ENCODE peak calls at places on chromosomes 5 and 9, in seven cellular contexts. E, V, U, R, D, S and Q are unnamed samples.

GRCh38 chr5:5430136-5430535 is 7.7 kb downstream of the ICE1 start:
- DNase-seq in E (no peak), V (no peak), U (no peak), R (no peak), D (no peak), S (no peak), Q (no peak)

GRCh38 chr5:60248900-60249299 is 355.4 kb upstream of the PDE4D start:
- DNase-seq in E (no peak), V (peak; percentile 10), U (no peak), R (no peak), D (no peak), S (peak; percentile 48), Q (no peak)

GRCh38 chr5:91331705-91332104 is 51.4 kb downstream of the ARRDC3 start:
- DNase-seq in E (no peak), V (no peak), U (no peak), R (no peak), D (no peak), S (no peak), Q (no peak)

GRCh38 chr9:7500521-7500920 is 299.1 kb downstream of the DMAC1 start:
- DNase-seq in E (peak; percentile 7), V (no peak), U (no peak), R (no peak), D (no peak), S (no peak), Q (peak; percentile 55)

GRCh38 chr5:175279506-175279905 is 164.5 kb downstream of the DRD1 start:
- DNase-seq in E (no peak), V (no peak), U (no peak), R (no peak), D (no peak), S (no peak), Q (no peak)

GRCh38 chr5:957730-958485 is 50.7 kb upstream of the NKD2 start:
- DNase-seq in E (peak; percentile 67), V (no peak), U (no peak), R (peak; percentile 31), D (peak; percentile 23), S (no peak), Q (peak; percentile 32)

GRCh38 chr5:60830581-60831127 is 13.4 kb downstream of the ELOVL7 start:
- DNase-seq in E (no peak), V (no peak), U (no peak), R (no peak), D (no peak), S (no peak), Q (no peak)

GRCh38 chr5:1504617-1505016 is 19.1 kb downstream of the LPCAT1 start:
- DNase-seq in E (no peak), V (no peak), U (no peak), R (no peak), D (no peak), S (no peak), Q (no peak)

GRCh38 chr5:84986688-84987087 is 602.0 kb upstream of the EDIL3 start:
- DNase-seq in E (no peak), V (no peak), U (no peak), R (no peak), D (no peak), S (no peak), Q (no peak)

GRCh38 chr9:123465304-123465703 is 109.3 kb downstream of the CRB2 start:
- DNase-seq in E (no peak), V (no peak), U (no peak), R (no peak), D (no peak), S (no peak), Q (no peak)

GRCh38 chr9:111572945-111573604 is 26.4 kb downstream of the PTGR1 start:
- DNase-seq in E (no peak), V (peak; percentile 91), U (no peak), R (peak; percentile 96), D (no peak), S (no peak), Q (no peak)

GRCh38 chr5:177484902-177485549 is 11.6 kb upstream of the DBN1 start:
- DNase-seq in E (no peak), V (no peak), U (no peak), R (no peak), D (no peak), S (no peak), Q (no peak)

GRCh38 chr9:20670395-20670794 is 13.7 kb upstream of the FOCAD start:
- DNase-seq in E (no peak), V (no peak), U (no peak), R (no peak), D (no peak), S (no peak), Q (no peak)

GRCh38 chr5:66892715-66893114 is 296.5 kb downstream of the MAST4 start:
- DNase-seq in E (no peak), V (peak; percentile 13), U (no peak), R (no peak), D (peak; percentile 43), S (no peak), Q (no peak)

GRCh38 chr5:62473209-62473608 is 60.6 kb downstream of the IPO11 start:
- DNase-seq in E (no peak), V (no peak), U (no peak), R (no peak), D (peak; percentile 55), S (no peak), Q (no peak)

GRCh38 chr9:95788486-95789110 is 86.9 kb upstream of the ERCC6L2 start:
- DNase-seq in E (no peak), V (no peak), U (no peak), R (no peak), D (no peak), S (no peak), Q (no peak)

GRCh38 chr5:148297695-148298094 is 14.5 kb upstream of the SPINK7 start:
- DNase-seq in E (no peak), V (peak; percentile 6), U (no peak), R (no peak), D (peak; percentile 1), S (no peak), Q (peak; percentile 14)

GRCh38 chr5:137619191-137619870 is 116.6 kb downstream of the KLHL3 start:
- DNase-seq in E (peak; percentile 39), V (peak; percentile 81), U (no peak), R (peak; percentile 93), D (peak; percentile 93), S (peak; percentile 90), Q (peak; percentile 79)

GRCh38 chr5:139765409-139766217 is 30.0 kb upstream of the PSD2 start:
- DNase-seq in E (no peak), V (peak; percentile 59), U (peak; percentile 90), R (peak; percentile 79), D (peak; percentile 78), S (peak; percentile 93), Q (peak; percentile 85)

GRCh38 chr5:127187711-127188110 is 102.9 kb upstream of the MEGF10 start:
- DNase-seq in E (no peak), V (peak; percentile 90), U (no peak), R (no peak), D (peak; percentile 9), S (no peak), Q (no peak)

GRCh38 chr9:113511856-113512761 is 48.6 kb downstream of the RGS3 start:
- DNase-seq in E (no peak), V (peak; percentile 78), U (no peak), R (no peak), D (peak; percentile 84), S (no peak), Q (no peak)

GRCh38 chr5:127572930-127573329 is 55.5 kb downstream of the PRRC1 start:
- DNase-seq in E (no peak), V (no peak), U (no peak), R (peak; percentile 17), D (peak; percentile 8), S (no peak), Q (peak; percentile 35)

GRCh38 chr5:83555263-83555662 is 83.7 kb downstream of the VCAN start:
- DNase-seq in E (no peak), V (no peak), U (no peak), R (no peak), D (no peak), S (no peak), Q (no peak)

GRCh38 chr9:128128836-128129590 is 1.5 kb upstream of the PTGES2 start:
- DNase-seq in E (no peak), V (no peak), U (no peak), R (no peak), D (no peak), S (peak; percentile 76), Q (no peak)

GRCh38 chr5:137098238-137098637 is 400.9 kb downstream of the SPOCK1 start:
- DNase-seq in E (no peak), V (no peak), U (no peak), R (no peak), D (no peak), S (no peak), Q (no peak)

GRCh38 chr5:82641362-82641988 is 363.3 kb upstream of the RPS23 start:
- DNase-seq in E (peak; percentile 59), V (peak; percentile 87), U (peak; percentile 5), R (peak; percentile 95), D (peak; percentile 76), S (peak; percentile 63), Q (peak; percentile 94)

GRCh38 chr9:114588671-114589526 is 1.3 kb downstream of the ATP6V1G1 start:
- DNase-seq in E (no peak), V (peak; percentile 42), U (no peak), R (peak; percentile 40), D (peak; percentile 60), S (no peak), Q (peak; percentile 37)

GRCh38 chr5:106699198-106699597 is 971.5 kb downstream of the EFNA5 start:
- DNase-seq in E (no peak), V (no peak), U (no peak), R (no peak), D (no peak), S (no peak), Q (no peak)

GRCh38 chr9:99752710-99753109 is 69.0 kb upstream of the NR4A3 start:
- DNase-seq in E (no peak), V (peak; percentile 31), U (no peak), R (peak; percentile 9), D (peak; percentile 81), S (no peak), Q (peak; percentile 67)

GRCh38 chr5:76388791-76389512 is 14.1 kb upstream of the IQGAP2 start:
- DNase-seq in E (no peak), V (no peak), U (no peak), R (no peak), D (no peak), S (no peak), Q (no peak)

GRCh38 chr5:10793785-10794184 is 32.8 kb upstream of the DAP start:
- DNase-seq in E (no peak), V (no peak), U (no peak), R (no peak), D (no peak), S (no peak), Q (no peak)

GRCh38 chr9:96603305-96604004 is 16.2 kb downstream of the CDC14B start:
- DNase-seq in E (no peak), V (no peak), U (no peak), R (no peak), D (no peak), S (no peak), Q (no peak)

GRCh38 chr5:162231522-162231921 is 163.9 kb downstream of the GABRG2 start:
- DNase-seq in E (no peak), V (no peak), U (no peak), R (no peak), D (no peak), S (no peak), Q (peak; percentile 27)

GRCh38 chr5:93581738-93582414 is 857 bp upstream of the NR2F1-AS1 start:
- DNase-seq in E (no peak), V (peak; percentile 82), U (no peak), R (peak; percentile 86), D (peak; percentile 85), S (no peak), Q (peak; percentile 57)

GRCh38 chr5:150438873-150439546 is 10.5 kb downstream of the RPS14 start:
- DNase-seq in E (no peak), V (peak; percentile 46), U (peak; percentile 39), R (peak; percentile 38), D (peak; percentile 66), S (no peak), Q (peak; percentile 71)